ENCODE peak calls at places on chromosomes 1 and 21, in nine cellular contexts. J, R, H, L, Q, S, N, B and K are unnamed samples.

GRCh38 chr1:30511106-30511505 is 212.3 kb downstream of the MATN1 start:
- DNase-seq in J (no peak), R (no peak), H (no peak), L (no peak), Q (no peak), S (no peak), N (no peak), B (no peak), K (no peak)

GRCh38 chr1:167082511-167083027 is 7.6 kb downstream of the GPA33 start:
- DNase-seq in J (no peak), R (no peak), H (no peak), L (no peak), Q (no peak), S (no peak), N (no peak), B (no peak), K (no peak)

GRCh38 chr1:39117985-39118384 is 86.5 kb upstream of the MACF1 start:
- DNase-seq in J (no peak), R (no peak), H (no peak), L (no peak), Q (no peak), S (no peak), N (no peak), B (no peak), K (no peak)

GRCh38 chr1:81689531-81689941 is 111.2 kb upstream of the ADGRL2 start:
- DNase-seq in J (no peak), R (peak; percentile 82), H (no peak), L (no peak), Q (no peak), S (no peak), N (no peak), B (no peak), K (peak; percentile 77)

GRCh38 chr21:39159342-39160063 is 23.7 kb downstream of the PSMG1 start:
- DNase-seq in J (no peak), R (no peak), H (no peak), L (no peak), Q (no peak), S (no peak), N (no peak), B (no peak), K (no peak)

GRCh38 chr1:236018885-236019453 is 45.9 kb downstream of the NID1 start:
- DNase-seq in J (no peak), R (no peak), H (no peak), L (no peak), Q (no peak), S (no peak), N (no peak), B (no peak), K (peak; percentile 94)

GRCh38 chr1:42658880-42659337 is 686 bp downstream of the PPIH start:
- DNase-seq in J (no peak), R (no peak), H (peak; percentile 7), L (no peak), Q (no peak), S (no peak), N (no peak), B (no peak), K (no peak)

GRCh38 chr1:67214420-67215174 is 48.3 kb downstream of the IL23R start:
- DNase-seq in J (no peak), R (no peak), H (peak; percentile 30), L (no peak), Q (peak; percentile 9), S (peak; percentile 53), N (peak; percentile 66), B (peak; percentile 23), K (no peak)

GRCh38 chr1:119784127-119784781 is 15.5 kb upstream of the HMGCS2 start:
- DNase-seq in J (peak; percentile 85), R (peak; percentile 39), H (no peak), L (no peak), Q (no peak), S (no peak), N (no peak), B (no peak), K (no peak)

GRCh38 chr1:30271401-30272287 is 451.7 kb downstream of the MATN1 start:
- DNase-seq in J (no peak), R (no peak), H (no peak), L (no peak), Q (no peak), S (no peak), N (no peak), B (no peak), K (no peak)